ENCODE peak calls at places on chromosome 21, in seven cellular contexts. I is endodermal cell; T is GM23248; A is mesenchymal stem cell; B is brain microvascular endothelial cell; G is aorta; D is CD8-positive, alpha-beta T cell. U is an unnamed sample.

GRCh38 chr21:16304700-16305099 is 574.9 kb downstream of the USP25 start:
- DNase-seq in I (no peak), T (no peak), A (no peak), B (no peak), G (no peak), D (no peak), U (no peak)

GRCh38 chr21:37064841-37065240 is 8.0 kb downstream of the PIGP start:
- DNase-seq in I (no peak), T (no peak), A (no peak), B (no peak), G (no peak), D (no peak), U (no peak)

GRCh38 chr21:21268061-21268471 is 269.9 kb downstream of the NCAM2 start:
- DNase-seq in I (no peak), T (peak; percentile 0), A (no peak), B (peak; percentile 0), G (no peak), D (no peak), U (no peak)

GRCh38 chr21:35084869-35085268 is 35.8 kb upstream of the RUNX1 start:
- DNase-seq in I (no peak), T (peak; percentile 90), A (peak; percentile 77), B (peak; percentile 76), G (no peak), D (no peak), U (no peak)

GRCh38 chr21:27581168-27581567 is 614.3 kb upstream of the ADAMTS5 start:
- DNase-seq in I (no peak), T (peak; percentile 65), A (no peak), B (no peak), G (no peak), D (no peak), U (no peak)

GRCh38 chr21:34345892-34346291 is 17.9 kb upstream of the KCNE2 start:
- DNase-seq in I (peak; percentile 22), T (peak; percentile 26), A (peak; percentile 78), B (no peak), G (no peak), D (no peak), U (no peak)

GRCh38 chr21:23740463-23740862 is 1866.8 kb downstream of the MRPL39 start:
- DNase-seq in I (no peak), T (no peak), A (no peak), B (no peak), G (no peak), D (no peak), U (peak; percentile 25)

GRCh38 chr21:14684071-14684470 is 138.0 kb upstream of the SAMSN1 start:
- DNase-seq in I (no peak), T (no peak), A (no peak), B (no peak), G (no peak), D (no peak), U (no peak)

GRCh38 chr21:17730782-17731181 is 88.4 kb downstream of the C21orf91 start:
- DNase-seq in I (no peak), T (peak; percentile 8), A (peak; percentile 48), B (no peak), G (no peak), D (no peak), U (no peak)

GRCh38 chr21:35316933-35317332 is 267.8 kb upstream of the RUNX1 start:
- DNase-seq in I (peak; percentile 50), T (peak; percentile 35), A (peak; percentile 74), B (peak; percentile 92), G (no peak), D (no peak), U (no peak)

GRCh38 chr21:29258626-29259335 is 39.9 kb upstream of the BACH1 start:
- DNase-seq in I (no peak), T (peak; percentile 84), A (peak; percentile 70), B (peak; percentile 50), G (no peak), D (no peak), U (no peak)

GRCh38 chr21:37368536-37369279 is 2.1 kb downstream of the DYRK1A start:
- DNase-seq in I (peak; percentile 55), T (peak; percentile 88), A (peak; percentile 60), B (peak; percentile 18), G (no peak), D (no peak), U (no peak)

GRCh38 chr21:17352937-17353655 is 159.7 kb upstream of the CXADR start:
- DNase-seq in I (no peak), T (no peak), A (no peak), B (no peak), G (no peak), D (no peak), U (no peak)

GRCh38 chr21:37527716-37528115 is 161.1 kb downstream of the DYRK1A start:
- DNase-seq in I (no peak), T (no peak), A (no peak), B (no peak), G (no peak), D (no peak), U (no peak)

GRCh38 chr21:21682172-21682571 is 684.0 kb downstream of the NCAM2 start:
- DNase-seq in I (no peak), T (peak; percentile 67), A (no peak), B (peak; percentile 0), G (no peak), D (no peak), U (no peak)

GRCh38 chr21:27423073-27423472 is 456.2 kb upstream of the ADAMTS5 start:
- DNase-seq in I (no peak), T (peak; percentile 97), A (peak; percentile 91), B (peak; percentile 96), G (peak; percentile 88), D (no peak), U (no peak)

GRCh38 chr21:35652196-35652595 is 408.1 kb downstream of the SETD4 start:
- DNase-seq in I (no peak), T (no peak), A (no peak), B (no peak), G (no peak), D (no peak), U (no peak)

GRCh38 chr21:15735409-15735808 is 5.6 kb downstream of the USP25 start:
- DNase-seq in I (no peak), T (no peak), A (no peak), B (no peak), G (no peak), D (no peak), U (no peak)

DNA sequence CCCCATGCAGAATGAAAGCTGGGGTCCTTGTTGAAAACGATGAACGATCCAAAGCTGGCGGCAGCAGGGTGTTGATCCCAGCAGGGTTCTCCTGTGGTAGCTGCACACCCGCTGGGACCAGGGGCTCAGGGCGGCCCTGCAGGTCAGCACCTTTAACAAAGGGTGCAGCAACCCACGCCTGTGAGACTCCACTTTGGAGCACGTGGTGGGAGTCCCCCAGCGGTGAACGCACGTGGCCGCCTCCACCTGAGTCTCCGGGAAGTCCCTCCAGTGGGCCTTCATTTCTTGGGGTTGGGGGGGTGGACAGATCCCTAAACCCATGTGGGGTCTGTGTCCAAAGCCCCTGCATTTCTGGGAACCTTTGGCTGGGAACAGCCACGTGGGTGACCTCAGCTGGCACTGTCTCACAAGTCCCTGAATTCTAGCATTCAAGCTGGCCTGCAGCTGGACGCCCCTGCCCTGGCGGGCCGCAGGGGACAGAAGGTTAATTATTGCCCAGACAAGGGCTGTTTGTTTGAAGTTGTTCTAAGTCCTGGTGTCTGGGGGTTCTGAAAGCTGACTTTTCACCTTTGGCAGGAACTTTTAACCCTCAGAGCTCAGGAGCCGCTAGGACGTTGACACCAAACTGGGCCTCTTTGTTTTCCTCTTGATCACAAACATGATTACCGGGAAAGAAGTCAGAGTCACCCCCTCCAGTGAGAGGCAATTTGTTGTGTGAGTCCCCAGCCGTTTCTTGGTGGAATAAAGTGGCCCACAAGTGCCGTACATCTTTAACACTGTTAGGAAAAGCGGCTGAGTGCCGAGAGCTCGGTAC is 64.5 kb downstream of the COL18A1 start:
- DNase-seq in I (no peak), T (no peak), A (no peak), B (no peak), G (peak; percentile 71), D (no peak), U (no peak)
- H3K27me3 ChIP-seq in I (no peaks in the 10 kb centered on the region), T (no peaks in the 10 kb centered on the region), A (no peaks in the 10 kb centered on the region), B (no peaks in the 10 kb centered on the region), G (no peaks in the 10 kb centered on the region), D (no peaks in the 10 kb centered on the region), U (no peaks in the 10 kb centered on the region)

DNA sequence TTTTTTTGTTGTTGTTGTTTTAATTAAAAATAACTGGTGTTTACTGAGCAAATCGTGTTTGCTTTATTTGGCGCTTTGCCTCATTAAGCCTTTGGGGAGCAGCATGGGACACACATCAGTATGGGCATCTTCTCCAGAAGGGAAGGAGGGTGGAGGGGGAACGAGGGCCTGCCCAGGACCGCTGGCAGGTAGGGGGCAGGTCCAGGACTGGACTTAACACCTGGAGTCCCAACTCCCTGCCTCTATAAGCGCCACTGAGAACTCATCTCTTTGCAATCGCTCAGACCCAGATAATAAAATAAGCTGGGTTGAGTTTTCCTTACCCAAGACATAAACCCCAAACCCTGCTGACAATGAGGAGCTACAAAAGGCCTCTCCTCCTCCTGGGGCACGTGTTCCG is 15.1 kb downstream of the ABCG1 start:
- DNase-seq in I (no peak), T (no peak), A (no peak), B (no peak), G (no peak), D (no peak), U (no peak)
- H3K4me3 ChIP-seq in I (peak overlapping the region; percentile 77), T (no peak overlapping the region), A (no peak overlapping the region), B (no peak overlapping the region), G (no peak overlapping the region), D (peak overlapping the region; percentile 49), U (no peak overlapping the region)

DNA sequence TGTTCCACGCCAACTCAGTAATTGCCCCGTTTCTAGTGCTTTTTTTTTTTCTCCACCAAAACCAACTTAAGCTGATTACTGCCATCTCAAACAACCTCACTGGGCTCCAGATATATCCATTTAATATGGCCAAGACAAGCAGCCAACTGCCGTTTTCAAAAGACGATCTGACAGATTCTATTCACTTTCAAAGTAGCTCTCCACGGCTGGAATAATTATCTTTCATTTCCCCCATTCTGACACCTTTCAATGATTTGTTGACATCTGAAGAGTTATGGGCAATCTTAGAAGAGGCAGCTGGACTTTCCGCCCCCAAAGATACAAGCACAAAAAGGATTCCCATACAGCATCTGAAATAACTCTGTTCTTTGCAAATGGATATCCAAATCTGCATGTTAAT is 56.0 kb downstream of the OLIG1 start:
- DNase-seq in I (no peak), T (no peak), A (no peak), B (no peak), G (no peak), D (no peak), U (no peak)
- H3K27me3 ChIP-seq in I (peaks cover 29% of the 10 kb centered on the region), T (peaks cover 43% of the 10 kb centered on the region), A (peaks cover 46% of the 10 kb centered on the region), B (peaks cover 21% of the 10 kb centered on the region), G (no peaks in the 10 kb centered on the region), D (no peaks in the 10 kb centered on the region), U (no peaks in the 10 kb centered on the region)

DNA sequence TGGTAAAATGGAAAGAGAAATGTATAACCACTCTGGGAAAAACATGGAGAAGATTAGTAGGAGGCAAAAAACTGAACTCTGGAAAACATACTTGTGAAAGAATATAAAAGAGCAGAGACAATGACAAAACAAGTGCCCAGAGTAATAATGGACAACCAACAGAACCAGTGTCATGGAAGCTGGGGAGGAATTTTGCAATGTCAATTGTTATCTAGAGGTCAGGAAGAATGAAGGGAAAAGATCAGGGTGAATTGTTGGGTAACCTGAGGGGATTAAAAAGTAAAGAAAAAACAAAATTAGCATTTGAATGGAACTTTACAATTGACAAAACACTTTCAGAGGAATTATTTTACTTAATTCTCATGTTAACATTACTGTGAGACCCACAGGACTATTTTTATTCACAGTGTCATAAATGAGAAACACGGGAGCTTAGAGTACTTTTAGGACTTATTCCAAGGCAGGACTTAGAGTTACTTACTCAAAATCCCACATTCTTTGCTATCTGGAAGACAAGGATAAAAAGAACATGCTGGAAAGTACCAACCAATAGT is 19.4 kb downstream of the JAM2 start:
- DNase-seq in I (no peak), T (no peak), A (no peak), B (no peak), G (no peak), D (no peak), U (peak; percentile 35)
- H3K4me3 ChIP-seq in I (no peak overlapping the region), T (no peak overlapping the region), A (no peak overlapping the region), B (no peak overlapping the region), G (no peak overlapping the region), D (no peak overlapping the region), U (no peak overlapping the region)

U was measured in H7.